ENCODE peak calls at places on chromosomes 2 and 18, in seven cellular contexts. C is K562, X is H1, J is HCT116, S is GM12878, R is HepG2, O is SK-N-SH. Z is an unnamed sample.
A peak's percentile ranks its signal among the peaks of the same experiment; 100 is the strongest.

GRCh38 chr2:23273786-23274185 is 111.2 kb upstream of the KLHL29 start:
- DNase-seq in C (no peak), X (no peak), J (no peak), S (no peak), R (no peak), O (no peak), Z (no peak)

GRCh38 chr18:3104190-3105054 is 91.5 kb upstream of the LPIN2 start:
- DNase-seq in C (no peak), X (no peak), J (no peak), S (no peak), R (no peak), O (no peak), Z (peak; percentile 91)

GRCh38 chr2:12448846-12449480 is 267.8 kb upstream of the TRIB2 start:
- DNase-seq in C (peak; percentile 55), X (no peak), J (no peak), S (no peak), R (no peak), O (no peak), Z (no peak)

GRCh38 chr2:234772775-234773064 is 179.1 kb upstream of the SH3BP4 start:
- DNase-seq in C (no peak), X (no peak), J (no peak), S (no peak), R (no peak), O (no peak), Z (no peak)

GRCh38 chr2:239392688-239393400 is 8.0 kb downstream of the HDAC4 start:
- DNase-seq in C (no peak), X (no peak), J (no peak), S (no peak), R (no peak), O (peak; percentile 28), Z (no peak)

GRCh38 chr2:30026091-30027055 is 105.0 kb upstream of the ALK start:
- DNase-seq in C (peak; percentile 67), X (peak; percentile 74), J (peak; percentile 4), S (no peak), R (peak; percentile 13), O (peak; percentile 89), Z (no peak)

GRCh38 chr2:178908810-178909209 is 101.6 kb upstream of the TTN start:
- DNase-seq in C (no peak), X (no peak), J (no peak), S (no peak), R (no peak), O (no peak), Z (no peak)

GRCh38 chr2:84022810-84023431 is 436.2 kb downstream of the SUCLG1 start:
- DNase-seq in C (peak; percentile 42), X (no peak), J (peak; percentile 66), S (no peak), R (peak; percentile 72), O (peak; percentile 16), Z (peak; percentile 22)

GRCh38 chr2:43215673-43216255 is 10.6 kb downstream of the ZFP36L2 start:
- DNase-seq in C (no peak), X (no peak), J (no peak), S (no peak), R (no peak), O (no peak), Z (no peak)

GRCh38 chr2:37919631-37920032 is 5.5 kb upstream of the RMDN2 start:
- DNase-seq in C (peak; percentile 17), X (no peak), J (no peak), S (no peak), R (peak; percentile 95), O (peak; percentile 49), Z (no peak)

GRCh38 chr2:103823847-103824246 is 1030.1 kb upstream of the POU3F3 start:
- DNase-seq in C (no peak), X (no peak), J (no peak), S (no peak), R (no peak), O (no peak), Z (no peak)

GRCh38 chr18:60966876-60967275 is 366.4 kb upstream of the CDH20 start:
- DNase-seq in C (no peak), X (no peak), J (no peak), S (no peak), R (no peak), O (no peak), Z (peak; percentile 76)

GRCh38 chr2:128625966-128626757 is 307.5 kb upstream of the HS6ST1 start:
- DNase-seq in C (no peak), X (no peak), J (no peak), S (no peak), R (no peak), O (no peak), Z (no peak)

GRCh38 chr2:44429034-44429433 is 67.3 kb downstream of the CAMKMT start:
- DNase-seq in C (no peak), X (no peak), J (no peak), S (no peak), R (peak; percentile 39), O (no peak), Z (no peak)

GRCh38 chr2:180257247-180257646 is 250.2 kb upstream of the CWC22 start:
- DNase-seq in C (no peak), X (no peak), J (no peak), S (no peak), R (no peak), O (no peak), Z (no peak)

GRCh38 chr2:188629890-188630483 is 338.3 kb downstream of the GULP1 start:
- DNase-seq in C (no peak), X (no peak), J (no peak), S (no peak), R (no peak), O (no peak), Z (no peak)

GRCh38 chr2:241033346-241033987 is 35.0 kb downstream of the SNED1 start:
- DNase-seq in C (no peak), X (no peak), J (no peak), S (no peak), R (no peak), O (no peak), Z (no peak)

GRCh38 chr2:98453531-98453930 is 8.9 kb downstream of the INPP4A start:
- DNase-seq in C (no peak), X (peak; percentile 39), J (no peak), S (no peak), R (no peak), O (no peak), Z (no peak)

GRCh38 chr2:59012234-59012633 is 771.1 kb upstream of the FANCL start:
- DNase-seq in C (no peak), X (no peak), J (no peak), S (no peak), R (no peak), O (no peak), Z (no peak)

GRCh38 chr18:31538837-31539236 is 40.9 kb downstream of the DSG2 start:
- DNase-seq in C (no peak), X (no peak), J (no peak), S (no peak), R (no peak), O (no peak), Z (no peak)

GRCh38 chr2:1625281-1626001 is 118.9 kb downstream of the PXDN start:
- DNase-seq in C (no peak), X (peak; percentile 81), J (peak; percentile 24), S (no peak), R (no peak), O (peak; percentile 79), Z (peak; percentile 92)

DNA sequence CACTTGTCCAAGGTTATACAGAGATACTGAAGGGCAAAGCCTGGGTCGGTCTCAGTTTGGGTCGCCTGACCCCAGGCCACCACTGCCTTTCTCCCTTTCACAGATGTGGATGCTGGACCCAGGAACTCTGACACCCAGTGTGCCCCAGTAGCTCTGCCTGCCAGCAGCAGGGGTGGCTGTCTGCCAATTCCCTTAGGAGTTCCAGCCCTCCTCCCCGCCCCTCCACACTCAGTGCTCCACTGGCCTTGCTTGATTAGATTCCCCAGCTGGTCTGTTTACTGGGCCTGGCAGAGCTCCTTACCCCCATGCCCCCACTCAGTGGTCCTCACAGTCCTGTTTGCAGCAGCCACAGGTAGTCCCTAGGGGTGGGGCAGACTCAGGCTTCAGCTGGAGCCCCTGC is 75.5 kb downstream of the NPAS2 start:
- DNase-seq in C (no peak), X (no peak), J (no peak), S (no peak), R (no peak), O (peak; percentile 64), Z (no peak)
- H3K9ac ChIP-seq in C (no peak overlapping the region), X (no peak overlapping the region), J (no peak overlapping the region), S (no peak overlapping the region), R (peak overlapping the region; percentile 4), O (no peak overlapping the region), Z (no peak overlapping the region)

DNA sequence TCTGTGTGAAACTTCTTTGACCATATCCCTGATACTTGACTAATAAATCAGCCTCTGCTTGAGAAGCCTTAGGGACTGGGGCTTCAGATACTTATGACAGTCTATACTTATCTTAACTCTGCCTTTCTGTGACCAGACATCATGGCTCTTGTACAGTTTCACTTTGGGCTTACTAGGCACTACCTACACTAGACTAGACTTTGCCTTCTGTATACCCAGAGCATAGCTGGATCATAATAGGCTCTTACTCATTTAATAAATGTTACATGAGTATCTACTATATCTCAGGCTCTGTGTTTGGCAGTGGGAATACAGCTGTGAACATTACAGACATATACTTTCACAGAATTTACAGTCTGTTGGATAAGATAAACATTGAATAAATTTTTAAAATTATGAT is 9.0 kb downstream of the UGP2 start:
- DNase-seq in C (peak; percentile 22), X (no peak), J (no peak), S (no peak), R (no peak), O (no peak), Z (no peak)
- H4K20me1 ChIP-seq in C (peaks cover 8% of the 10 kb centered on the region), X (peaks cover 2% of the 10 kb centered on the region), J (no peaks in the 10 kb centered on the region), S (peaks cover 3% of the 10 kb centered on the region), R (peaks cover 71% of the 10 kb centered on the region), O (peaks cover 33% of the 10 kb centered on the region), Z (peaks cover 4% of the 10 kb centered on the region)

GRCh38 chr2:86704482-86704971 is 15.6 kb upstream of the RMND5A start:
- DNase-seq in C (no peak), X (no peak), J (peak; percentile 75), S (no peak), R (peak; percentile 70), O (no peak), Z (peak; percentile 77)
- TF ChIP-seq MAX in C (no peak), X (no peak), J (peak; percentile 66), S (no peak), R (no peak), O (no peak), Z (no peak)

GRCh38 chr2:220891405-220891804 is 680.7 kb downstream of the EPHA4 start:
- DNase-seq in C (no peak), X (no peak), J (peak; percentile 51), S (no peak), R (no peak), O (no peak), Z (peak; percentile 5)

GRCh38 chr2:220893411-220893810 is 678.7 kb downstream of the EPHA4 start:
- DNase-seq in C (no peak), X (no peak), J (no peak), S (no peak), R (no peak), O (no peak), Z (no peak)

GRCh38 chr2:220892018-220892634 is 680.0 kb downstream of the EPHA4 start:
- DNase-seq in C (no peak), X (no peak), J (no peak), S (no peak), R (no peak), O (no peak), Z (no peak)

GRCh38 chr2:220899492-220899891 is 672.6 kb downstream of the EPHA4 start:
- DNase-seq in C (no peak), X (no peak), J (no peak), S (no peak), R (no peak), O (no peak), Z (no peak)

DNA sequence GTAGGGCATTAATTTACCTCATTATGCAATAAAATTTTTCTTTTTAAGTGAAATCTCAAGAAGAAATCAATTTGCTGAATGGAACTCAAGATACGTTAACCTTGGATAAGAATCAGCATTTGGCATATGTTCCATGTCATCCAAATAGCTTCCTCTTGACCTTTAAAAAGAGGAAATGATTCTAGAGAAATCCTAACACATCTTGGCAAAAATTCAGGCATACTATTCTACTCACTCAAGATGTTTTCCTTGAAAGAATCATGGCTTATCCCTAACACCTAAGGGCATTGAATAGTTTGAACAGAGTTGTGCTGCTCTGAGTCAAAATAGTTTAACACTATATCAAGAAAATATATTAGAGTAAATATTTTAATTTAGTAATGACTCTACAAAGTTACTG is 678.0 kb downstream of the EPHA4 start:
- DNase-seq in C (no peak), X (no peak), J (no peak), S (no peak), R (no peak), O (no peak), Z (no peak)
- H3K9ac ChIP-seq in C (no peak overlapping the region), X (no peak overlapping the region), J (no peak overlapping the region), S (no peak overlapping the region), R (no peak overlapping the region), O (no peak overlapping the region), Z (no peak overlapping the region)

Z was measured in endothelial cell of umbilical vein.